ENCODE peak calls at places on chromosomes 16 and 17, in six cellular contexts. One of them, this sample, is unnamed.
A peak's percentile ranks its signal among the peaks of the same experiment; 100 is the strongest.

GRCh38 chr17:6551909-6552768 is 4.2 kb downstream of the PITPNM3 start:
- DNase-seq in HCT116: no peak
- DNase-seq in prostate gland: peak; percentile 85
- DNase-seq in spleen: no peak
- DNase-seq in esophagus muscularis mucosa: no peak
- DNase-seq in upper lobe of left lung: peak; percentile 86
- DNase-seq in this sample: peak; percentile 70

GRCh38 chr16:75377971-75378386 is 55.3 kb downstream of the CFDP1 start:
- DNase-seq in HCT116: no peak
- DNase-seq in prostate gland: peak; percentile 21
- DNase-seq in spleen: no peak
- DNase-seq in esophagus muscularis mucosa: no peak
- DNase-seq in upper lobe of left lung: peak; percentile 31
- DNase-seq in this sample: no peak

GRCh38 chr16:20676268-20676828 is 21.1 kb downstream of the ACSM1 start:
- DNase-seq in HCT116: no peak
- DNase-seq in prostate gland: peak; percentile 59
- DNase-seq in spleen: no peak
- DNase-seq in esophagus muscularis mucosa: no peak
- DNase-seq in upper lobe of left lung: no peak
- DNase-seq in this sample: no peak

GRCh38 chr17:71402007-71402406 is 718.8 kb upstream of the SOX9 start:
- DNase-seq in HCT116: no peak
- DNase-seq in prostate gland: no peak
- DNase-seq in spleen: no peak
- DNase-seq in esophagus muscularis mucosa: no peak
- DNase-seq in upper lobe of left lung: no peak
- DNase-seq in this sample: no peak

GRCh38 chr17:45225051-45225700 is 3.5 kb downstream of the FMNL1 start:
- DNase-seq in HCT116: no peak
- DNase-seq in prostate gland: no peak
- DNase-seq in spleen: peak; percentile 86
- DNase-seq in esophagus muscularis mucosa: no peak
- DNase-seq in upper lobe of left lung: no peak
- DNase-seq in this sample: no peak

GRCh38 chr17:7888184-7888920 is at the start of gene CHD3:
- DNase-seq in HCT116: no peak
- DNase-seq in prostate gland: peak; percentile 87
- DNase-seq in spleen: no peak
- DNase-seq in esophagus muscularis mucosa: no peak
- DNase-seq in upper lobe of left lung: peak; percentile 76
- DNase-seq in this sample: peak; percentile 79

GRCh38 chr17:82598256-82599011 is 49.8 kb downstream of the WDR45B start:
- DNase-seq in HCT116: no peak
- DNase-seq in prostate gland: no peak
- DNase-seq in spleen: no peak
- DNase-seq in esophagus muscularis mucosa: no peak
- DNase-seq in upper lobe of left lung: no peak
- DNase-seq in this sample: no peak

GRCh38 chr17:10224592-10225195 is 26.3 kb upstream of the GAS7 start:
- DNase-seq in HCT116: no peak
- DNase-seq in prostate gland: no peak
- DNase-seq in spleen: no peak
- DNase-seq in esophagus muscularis mucosa: no peak
- DNase-seq in upper lobe of left lung: no peak
- DNase-seq in this sample: no peak

GRCh38 chr16:11255737-11256656 is at the start of gene SOCS1:
- DNase-seq in HCT116: peak; percentile 47
- DNase-seq in prostate gland: peak; percentile 86
- DNase-seq in spleen: peak; percentile 96
- DNase-seq in esophagus muscularis mucosa: peak; percentile 96
- DNase-seq in upper lobe of left lung: peak; percentile 87
- DNase-seq in this sample: peak; percentile 78

GRCh38 chr17:44221072-44221861 is 1.8 kb upstream of the UBTF start:
- DNase-seq in HCT116: no peak
- DNase-seq in prostate gland: peak; percentile 67
- DNase-seq in spleen: peak; percentile 93
- DNase-seq in esophagus muscularis mucosa: peak; percentile 95
- DNase-seq in upper lobe of left lung: peak; percentile 69
- DNase-seq in this sample: peak; percentile 73

GRCh38 chr17:44220211-44221071 is 966 bp upstream of the UBTF start:
- DNase-seq in HCT116: no peak
- DNase-seq in prostate gland: peak; percentile 40
- DNase-seq in spleen: peak; percentile 92
- DNase-seq in esophagus muscularis mucosa: no peak
- DNase-seq in upper lobe of left lung: no peak
- DNase-seq in this sample: no peak

GRCh38 chr17:44222112-44222869 is 2.8 kb upstream of the UBTF start:
- DNase-seq in HCT116: peak; percentile 70
- DNase-seq in prostate gland: peak; percentile 74
- DNase-seq in spleen: peak; percentile 92
- DNase-seq in esophagus muscularis mucosa: peak; percentile 96
- DNase-seq in upper lobe of left lung: peak; percentile 88
- DNase-seq in this sample: no peak

GRCh38 chr17:44221862-44222111 is 2.3 kb upstream of the UBTF start:
- DNase-seq in HCT116: no peak
- DNase-seq in prostate gland: no peak
- DNase-seq in spleen: no peak
- DNase-seq in esophagus muscularis mucosa: peak; percentile 93
- DNase-seq in upper lobe of left lung: no peak
- DNase-seq in this sample: no peak

GRCh38 chr17:44223574-44224046 is 4.1 kb upstream of the UBTF start:
- DNase-seq in HCT116: no peak
- DNase-seq in prostate gland: no peak
- DNase-seq in spleen: no peak
- DNase-seq in esophagus muscularis mucosa: no peak
- DNase-seq in upper lobe of left lung: no peak
- DNase-seq in this sample: no peak
- TF ChIP-seq POLR2AphosphoS5 in HCT116: no peak
- TF ChIP-seq POLR2AphosphoS5 in prostate gland: no peak
- TF ChIP-seq POLR2AphosphoS5 in spleen: peak; percentile 49
- TF ChIP-seq POLR2AphosphoS5 in esophagus muscularis mucosa: no peak
- TF ChIP-seq POLR2AphosphoS5 in upper lobe of left lung: no peak
- TF ChIP-seq POLR2AphosphoS5 in this sample: no peak

DNA sequence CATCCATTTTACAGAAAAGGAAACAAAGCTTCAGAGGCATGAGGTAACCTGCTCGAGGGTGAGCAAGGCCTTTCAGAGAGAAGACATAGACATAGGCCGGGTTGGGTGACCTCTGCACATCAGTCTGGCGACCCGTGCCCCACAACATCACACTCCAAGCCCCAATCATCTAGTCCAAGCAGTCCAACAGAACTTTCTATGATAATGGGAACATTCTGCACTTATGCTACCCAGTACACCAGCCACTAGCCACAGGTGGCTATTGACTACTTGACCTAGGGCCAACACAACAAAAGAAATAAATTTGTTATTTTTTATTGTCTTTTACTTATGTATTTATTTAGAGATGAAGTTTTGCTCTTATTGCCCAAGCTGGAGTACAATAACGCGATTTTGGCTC is 20.8 kb downstream of the MYH11 start:
- DNase-seq in HCT116: no peak
- DNase-seq in prostate gland: no peak
- DNase-seq in spleen: no peak
- DNase-seq in esophagus muscularis mucosa: no peak
- DNase-seq in upper lobe of left lung: no peak
- DNase-seq in this sample: no peak
- TF ChIP-seq POLR2AphosphoS5 in HCT116: no peak
- TF ChIP-seq POLR2AphosphoS5 in prostate gland: no peak
- TF ChIP-seq POLR2AphosphoS5 in spleen: no peak
- TF ChIP-seq POLR2AphosphoS5 in esophagus muscularis mucosa: no peak
- TF ChIP-seq POLR2AphosphoS5 in upper lobe of left lung: no peak
- TF ChIP-seq POLR2AphosphoS5 in this sample: no peak

DNA sequence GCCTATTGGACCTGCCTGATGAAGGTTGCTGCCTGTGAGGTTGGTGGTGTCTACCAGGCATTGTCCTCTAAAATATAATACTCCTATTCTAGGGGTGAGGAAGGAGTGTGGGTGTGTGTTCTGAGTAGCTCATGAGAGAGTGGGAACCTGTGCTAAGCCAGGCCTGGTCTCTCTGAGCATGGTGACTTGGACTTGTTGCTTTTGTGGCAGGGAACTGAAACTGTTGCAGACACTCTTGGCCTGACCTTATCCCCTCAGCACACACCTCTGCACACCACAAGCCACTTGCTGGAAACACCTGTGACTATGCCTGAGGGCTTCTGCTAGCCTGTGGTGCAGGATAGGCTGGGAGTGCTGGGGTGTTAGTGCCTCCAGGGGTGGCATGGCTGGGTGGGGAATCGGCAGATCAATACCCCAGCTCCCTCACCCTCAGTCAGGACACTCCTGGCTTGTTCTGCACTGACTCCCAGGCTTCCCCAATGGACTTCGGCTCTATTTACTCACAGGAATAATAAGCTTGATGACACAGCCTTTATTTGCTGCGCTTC is 29.9 kb downstream of the PLCG2 start:
- DNase-seq in HCT116: no peak
- DNase-seq in prostate gland: no peak
- DNase-seq in spleen: peak; percentile 85
- DNase-seq in esophagus muscularis mucosa: no peak
- DNase-seq in upper lobe of left lung: no peak
- DNase-seq in this sample: no peak
- TF ChIP-seq POLR2AphosphoS5 in HCT116: no peak
- TF ChIP-seq POLR2AphosphoS5 in prostate gland: no peak
- TF ChIP-seq POLR2AphosphoS5 in spleen: peak; percentile 88
- TF ChIP-seq POLR2AphosphoS5 in esophagus muscularis mucosa: no peak
- TF ChIP-seq POLR2AphosphoS5 in upper lobe of left lung: no peak
- TF ChIP-seq POLR2AphosphoS5 in this sample: no peak

GRCh38 chr16:2474877-2475412 is at the start of gene TBC1D24:
- DNase-seq in HCT116: peak; percentile 50
- DNase-seq in prostate gland: peak; percentile 80
- DNase-seq in spleen: peak; percentile 97
- DNase-seq in esophagus muscularis mucosa: no peak
- DNase-seq in upper lobe of left lung: peak; percentile 89
- DNase-seq in this sample: peak; percentile 79
- TF ChIP-seq POLR2AphosphoS5 in HCT116: peak; percentile 71
- TF ChIP-seq POLR2AphosphoS5 in prostate gland: peak; percentile 21
- TF ChIP-seq POLR2AphosphoS5 in spleen: peak; percentile 85
- TF ChIP-seq POLR2AphosphoS5 in esophagus muscularis mucosa: peak; percentile 74
- TF ChIP-seq POLR2AphosphoS5 in upper lobe of left lung: peak; percentile 49
- TF ChIP-seq POLR2AphosphoS5 in this sample: no peak

GRCh38 chr17:74532115-74532514 is 840 bp upstream of the CD300LB start:
- DNase-seq in HCT116: no peak
- DNase-seq in prostate gland: no peak
- DNase-seq in spleen: peak; percentile 87
- DNase-seq in esophagus muscularis mucosa: no peak
- DNase-seq in upper lobe of left lung: peak; percentile 79
- DNase-seq in this sample: no peak
- TF ChIP-seq POLR2AphosphoS5 in HCT116: no peak
- TF ChIP-seq POLR2AphosphoS5 in prostate gland: no peak
- TF ChIP-seq POLR2AphosphoS5 in spleen: peak; percentile 86
- TF ChIP-seq POLR2AphosphoS5 in esophagus muscularis mucosa: no peak
- TF ChIP-seq POLR2AphosphoS5 in upper lobe of left lung: peak; percentile 11
- TF ChIP-seq POLR2AphosphoS5 in this sample: no peak

GRCh38 chr16:84369938-84370627 is 1.7 kb downstream of the ATP2C2 start:
- DNase-seq in HCT116: no peak
- DNase-seq in prostate gland: no peak
- DNase-seq in spleen: no peak
- DNase-seq in esophagus muscularis mucosa: no peak
- DNase-seq in upper lobe of left lung: peak; percentile 48
- DNase-seq in this sample: no peak
- TF ChIP-seq POLR2AphosphoS5 in HCT116: peak; percentile 33
- TF ChIP-seq POLR2AphosphoS5 in prostate gland: peak; percentile 23
- TF ChIP-seq POLR2AphosphoS5 in spleen: no peak
- TF ChIP-seq POLR2AphosphoS5 in esophagus muscularis mucosa: no peak
- TF ChIP-seq POLR2AphosphoS5 in upper lobe of left lung: no peak
- TF ChIP-seq POLR2AphosphoS5 in this sample: no peak

GRCh38 chr16:4832698-4833343 is 14.3 kb downstream of the GLYR1 start:
- DNase-seq in HCT116: no peak
- DNase-seq in prostate gland: no peak
- DNase-seq in spleen: no peak
- DNase-seq in esophagus muscularis mucosa: no peak
- DNase-seq in upper lobe of left lung: no peak
- DNase-seq in this sample: no peak
- TF ChIP-seq POLR2AphosphoS5 in HCT116: no peak
- TF ChIP-seq POLR2AphosphoS5 in prostate gland: no peak
- TF ChIP-seq POLR2AphosphoS5 in spleen: no peak
- TF ChIP-seq POLR2AphosphoS5 in esophagus muscularis mucosa: no peak
- TF ChIP-seq POLR2AphosphoS5 in upper lobe of left lung: no peak
- TF ChIP-seq POLR2AphosphoS5 in this sample: no peak

GRCh38 chr17:17847102-17847501 is 10.3 kb upstream of the SREBF1 start:
- DNase-seq in HCT116: no peak
- DNase-seq in prostate gland: no peak
- DNase-seq in spleen: no peak
- DNase-seq in esophagus muscularis mucosa: no peak
- DNase-seq in upper lobe of left lung: no peak
- DNase-seq in this sample: no peak
- TF ChIP-seq POLR2AphosphoS5 in HCT116: no peak
- TF ChIP-seq POLR2AphosphoS5 in prostate gland: no peak
- TF ChIP-seq POLR2AphosphoS5 in spleen: no peak
- TF ChIP-seq POLR2AphosphoS5 in esophagus muscularis mucosa: no peak
- TF ChIP-seq POLR2AphosphoS5 in upper lobe of left lung: no peak
- TF ChIP-seq POLR2AphosphoS5 in this sample: no peak

GRCh38 chr16:67637625-67638024 is 7.3 kb upstream of the CARMIL2 start:
- DNase-seq in HCT116: no peak
- DNase-seq in prostate gland: no peak
- DNase-seq in spleen: no peak
- DNase-seq in esophagus muscularis mucosa: no peak
- DNase-seq in upper lobe of left lung: no peak
- DNase-seq in this sample: no peak

GRCh38 chr16:67645397-67646121 is 615 bp downstream of the CARMIL2 start:
- DNase-seq in HCT116: no peak
- DNase-seq in prostate gland: no peak
- DNase-seq in spleen: peak; percentile 80
- DNase-seq in esophagus muscularis mucosa: no peak
- DNase-seq in upper lobe of left lung: no peak
- DNase-seq in this sample: no peak

GRCh38 chr16:67644038-67644437 is 906 bp upstream of the CARMIL2 start:
- DNase-seq in HCT116: no peak
- DNase-seq in prostate gland: no peak
- DNase-seq in spleen: no peak
- DNase-seq in esophagus muscularis mucosa: no peak
- DNase-seq in upper lobe of left lung: no peak
- DNase-seq in this sample: no peak

GRCh38 chr16:67647111-67647651 is 2.2 kb downstream of the CARMIL2 start:
- DNase-seq in HCT116: no peak
- DNase-seq in prostate gland: no peak
- DNase-seq in spleen: no peak
- DNase-seq in esophagus muscularis mucosa: no peak
- DNase-seq in upper lobe of left lung: no peak
- DNase-seq in this sample: no peak

GRCh38 chr16:67641779-67642708 is 2.9 kb upstream of the CARMIL2 start:
- DNase-seq in HCT116: no peak
- DNase-seq in prostate gland: peak; percentile 67
- DNase-seq in spleen: no peak
- DNase-seq in esophagus muscularis mucosa: no peak
- DNase-seq in upper lobe of left lung: peak; percentile 84
- DNase-seq in this sample: peak; percentile 51
- TF ChIP-seq POLR2AphosphoS5 in HCT116: no peak
- TF ChIP-seq POLR2AphosphoS5 in prostate gland: peak; percentile 40
- TF ChIP-seq POLR2AphosphoS5 in spleen: no peak
- TF ChIP-seq POLR2AphosphoS5 in esophagus muscularis mucosa: peak; percentile 38
- TF ChIP-seq POLR2AphosphoS5 in upper lobe of left lung: no peak
- TF ChIP-seq POLR2AphosphoS5 in this sample: no peak

GRCh38 chr17:72434991-72435618 is 314.3 kb downstream of the SOX9 start:
- DNase-seq in HCT116: no peak
- DNase-seq in prostate gland: peak; percentile 34
- DNase-seq in spleen: peak; percentile 20
- DNase-seq in esophagus muscularis mucosa: no peak
- DNase-seq in upper lobe of left lung: no peak
- DNase-seq in this sample: no peak
- TF ChIP-seq POLR2AphosphoS5 in HCT116: no peak
- TF ChIP-seq POLR2AphosphoS5 in prostate gland: peak; percentile 53
- TF ChIP-seq POLR2AphosphoS5 in spleen: no peak
- TF ChIP-seq POLR2AphosphoS5 in esophagus muscularis mucosa: no peak
- TF ChIP-seq POLR2AphosphoS5 in upper lobe of left lung: no peak
- TF ChIP-seq POLR2AphosphoS5 in this sample: no peak